ENCODE peak calls at places on chromosomes 2 and 18, in eight cellular contexts. One of them, this sample, is unnamed. For H3K36me3 and H3K4me1, the result is how much of the 10 kb centered on the place peaks cover.

GRCh38 chr2:173590278-173590811 is 235.7 kb downstream of the CDCA7 start:
- DNase-seq in thyroid gland: peak
- DNase-seq in endodermal cell: no peak
- DNase-seq in adipocyte: peak
- DNase-seq in CD8-positive, alpha-beta T cell: no peak
- DNase-seq in Caco-2: no peak
- DNase-seq in heart right ventricle: peak
- DNase-seq in astrocyte: peak
- DNase-seq in this sample: peak

GRCh38 chr2:152613235-152613634 is 104.0 kb downstream of the PRPF40A start:
- DNase-seq in CD8-positive, alpha-beta T cell: no peak
- DNase-seq in Caco-2: no peak
- DNase-seq in astrocyte: no peak
- DNase-seq in adipocyte: peak
- DNase-seq in heart right ventricle: no peak
- DNase-seq in thyroid gland: no peak
- DNase-seq in endodermal cell: no peak
- DNase-seq in this sample: no peak

GRCh38 chr2:231378028-231378722 is 17.3 kb upstream of the B3GNT7 start:
- DNase-seq in astrocyte: no peak
- DNase-seq in thyroid gland: no peak
- DNase-seq in CD8-positive, alpha-beta T cell: no peak
- DNase-seq in endodermal cell: no peak
- DNase-seq in heart right ventricle: no peak
- DNase-seq in adipocyte: no peak
- DNase-seq in Caco-2: peak
- DNase-seq in this sample: no peak

GRCh38 chr2:144886847-144887246 is 366.9 kb upstream of the ZEB2 start:
- DNase-seq in CD8-positive, alpha-beta T cell: no peak
- DNase-seq in thyroid gland: peak
- DNase-seq in adipocyte: no peak
- DNase-seq in endodermal cell: no peak
- DNase-seq in astrocyte: peak
- DNase-seq in Caco-2: no peak
- DNase-seq in heart right ventricle: peak
- DNase-seq in this sample: peak

GRCh38 chr2:9473308-9473984 is 905 bp upstream of the IAH1 start:
- DNase-seq in adipocyte: no peak
- DNase-seq in Caco-2: peak
- DNase-seq in astrocyte: no peak
- DNase-seq in CD8-positive, alpha-beta T cell: no peak
- DNase-seq in heart right ventricle: no peak
- DNase-seq in endodermal cell: peak
- DNase-seq in thyroid gland: peak
- DNase-seq in this sample: no peak

GRCh38 chr2:54107903-54108615 is 7.4 kb upstream of the ACYP2 start:
- DNase-seq in CD8-positive, alpha-beta T cell: no peak
- DNase-seq in adipocyte: no peak
- DNase-seq in Caco-2: no peak
- DNase-seq in thyroid gland: no peak
- DNase-seq in endodermal cell: peak
- DNase-seq in astrocyte: no peak
- DNase-seq in heart right ventricle: no peak
- DNase-seq in this sample: no peak

GRCh38 chr2:239322414-239323086 is 78.3 kb downstream of the HDAC4 start:
- DNase-seq in adipocyte: no peak
- DNase-seq in endodermal cell: peak
- DNase-seq in CD8-positive, alpha-beta T cell: no peak
- DNase-seq in heart right ventricle: no peak
- DNase-seq in astrocyte: peak
- DNase-seq in Caco-2: no peak
- DNase-seq in thyroid gland: no peak
- DNase-seq in this sample: peak

GRCh38 chr2:239727776-239728600 is 297.2 kb downstream of the NDUFA10 start:
- DNase-seq in thyroid gland: no peak
- DNase-seq in CD8-positive, alpha-beta T cell: no peak
- DNase-seq in adipocyte: no peak
- DNase-seq in endodermal cell: no peak
- DNase-seq in Caco-2: no peak
- DNase-seq in astrocyte: no peak
- DNase-seq in heart right ventricle: peak
- DNase-seq in this sample: peak

GRCh38 chr18:34509879-34510586 is 200.1 kb upstream of the DTNA start:
- DNase-seq in adipocyte: no peak
- DNase-seq in thyroid gland: no peak
- DNase-seq in CD8-positive, alpha-beta T cell: no peak
- DNase-seq in endodermal cell: no peak
- DNase-seq in Caco-2: no peak
- DNase-seq in astrocyte: no peak
- DNase-seq in heart right ventricle: no peak
- DNase-seq in this sample: no peak

DNA sequence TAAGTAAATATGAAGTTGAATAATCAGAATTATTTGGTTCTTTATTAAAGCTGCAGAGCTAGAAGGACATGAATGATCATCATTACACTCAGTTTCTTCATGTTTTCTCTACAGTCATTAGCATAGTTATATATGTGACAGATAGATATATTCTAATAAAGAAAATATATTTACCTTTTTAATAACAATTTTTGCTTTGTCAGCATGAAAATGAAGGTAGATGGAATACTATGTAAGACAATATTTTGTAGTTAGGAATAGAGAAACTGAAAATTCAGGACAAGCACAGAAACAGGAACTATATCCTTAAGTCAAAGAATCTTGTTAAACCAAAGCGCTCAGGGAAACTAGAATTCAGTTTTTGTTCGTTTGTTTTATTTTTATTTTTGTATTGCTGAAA is 649.9 kb upstream of the NRXN1 start:
- DNase-seq in thyroid gland: no peak
- DNase-seq in Caco-2: no peak
- DNase-seq in astrocyte: no peak
- DNase-seq in adipocyte: no peak
- DNase-seq in heart right ventricle: no peak
- DNase-seq in endodermal cell: no peak
- DNase-seq in CD8-positive, alpha-beta T cell: no peak
- DNase-seq in this sample: no peak
- H3K36me3 ChIP-seq in thyroid gland: under half
- H3K36me3 ChIP-seq in Caco-2: under half
- H3K36me3 ChIP-seq in astrocyte: under half
- H3K36me3 ChIP-seq in adipocyte: under half
- H3K36me3 ChIP-seq in heart right ventricle: under half
- H3K36me3 ChIP-seq in endodermal cell: under half
- H3K36me3 ChIP-seq in CD8-positive, alpha-beta T cell: under half
- H3K36me3 ChIP-seq in this sample: under half

GRCh38 chr2:203437516-203437915 is 97.6 kb downstream of the RAPH1 start:
- DNase-seq in CD8-positive, alpha-beta T cell: no peak
- DNase-seq in adipocyte: no peak
- DNase-seq in thyroid gland: no peak
- DNase-seq in heart right ventricle: no peak
- DNase-seq in Caco-2: no peak
- DNase-seq in astrocyte: no peak
- DNase-seq in endodermal cell: no peak
- DNase-seq in this sample: no peak

GRCh38 chr2:203438528-203438927 is 96.6 kb downstream of the RAPH1 start:
- DNase-seq in thyroid gland: no peak
- DNase-seq in Caco-2: no peak
- DNase-seq in endodermal cell: no peak
- DNase-seq in adipocyte: no peak
- DNase-seq in astrocyte: no peak
- DNase-seq in CD8-positive, alpha-beta T cell: no peak
- DNase-seq in heart right ventricle: no peak
- DNase-seq in this sample: no peak

GRCh38 chr2:203441463-203441862 is 93.6 kb downstream of the RAPH1 start:
- DNase-seq in adipocyte: no peak
- DNase-seq in heart right ventricle: no peak
- DNase-seq in astrocyte: no peak
- DNase-seq in Caco-2: no peak
- DNase-seq in endodermal cell: no peak
- DNase-seq in CD8-positive, alpha-beta T cell: no peak
- DNase-seq in thyroid gland: no peak
- DNase-seq in this sample: no peak

GRCh38 chr2:203442463-203442862 is 92.6 kb downstream of the RAPH1 start:
- DNase-seq in CD8-positive, alpha-beta T cell: no peak
- DNase-seq in astrocyte: no peak
- DNase-seq in heart right ventricle: no peak
- DNase-seq in thyroid gland: no peak
- DNase-seq in endodermal cell: no peak
- DNase-seq in adipocyte: no peak
- DNase-seq in Caco-2: no peak
- DNase-seq in this sample: no peak

DNA sequence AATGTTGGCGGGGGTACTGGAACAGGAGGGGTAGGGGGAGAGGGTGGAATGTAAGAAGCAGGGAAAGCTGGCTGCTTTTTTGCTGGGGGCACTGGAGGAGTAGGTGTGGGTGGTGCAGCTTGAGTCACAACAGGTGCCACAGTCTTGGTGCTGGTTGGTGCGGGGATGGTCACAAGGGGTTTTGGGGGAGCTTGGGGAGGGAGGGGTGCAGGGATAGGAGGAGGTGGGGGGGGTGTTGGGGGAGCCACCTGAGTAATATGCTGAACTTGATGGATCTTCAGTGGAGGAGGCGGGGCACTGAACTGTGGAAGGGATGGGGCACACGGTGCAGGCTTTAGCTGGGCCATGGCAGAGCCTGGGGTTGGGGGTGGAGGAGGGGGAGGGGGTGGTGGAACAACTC is 94.4 kb downstream of the RAPH1 start:
- DNase-seq in Caco-2: no peak
- DNase-seq in CD8-positive, alpha-beta T cell: no peak
- DNase-seq in adipocyte: no peak
- DNase-seq in astrocyte: no peak
- DNase-seq in thyroid gland: no peak
- DNase-seq in endodermal cell: no peak
- DNase-seq in heart right ventricle: no peak
- DNase-seq in this sample: no peak
- H3K4me1 ChIP-seq in Caco-2: under half
- H3K4me1 ChIP-seq in CD8-positive, alpha-beta T cell: under half
- H3K4me1 ChIP-seq in adipocyte: under half
- H3K4me1 ChIP-seq in astrocyte: under half
- H3K4me1 ChIP-seq in thyroid gland: under half
- H3K4me1 ChIP-seq in endodermal cell: under half
- H3K4me1 ChIP-seq in heart right ventricle: under half
- H3K4me1 ChIP-seq in this sample: under half

GRCh38 chr18:62555135-62555534 is 32.3 kb downstream of the ZCCHC2 start:
- DNase-seq in adipocyte: peak
- DNase-seq in Caco-2: no peak
- DNase-seq in heart right ventricle: no peak
- DNase-seq in astrocyte: peak
- DNase-seq in CD8-positive, alpha-beta T cell: no peak
- DNase-seq in endodermal cell: no peak
- DNase-seq in thyroid gland: no peak
- DNase-seq in this sample: no peak

GRCh38 chr18:62564044-62564443 is 41.2 kb downstream of the ZCCHC2 start:
- DNase-seq in adipocyte: no peak
- DNase-seq in astrocyte: no peak
- DNase-seq in heart right ventricle: no peak
- DNase-seq in thyroid gland: no peak
- DNase-seq in endodermal cell: no peak
- DNase-seq in CD8-positive, alpha-beta T cell: no peak
- DNase-seq in Caco-2: no peak
- DNase-seq in this sample: no peak

GRCh38 chr18:62554083-62554815 is 31.4 kb downstream of the ZCCHC2 start:
- DNase-seq in thyroid gland: no peak
- DNase-seq in astrocyte: no peak
- DNase-seq in endodermal cell: no peak
- DNase-seq in CD8-positive, alpha-beta T cell: no peak
- DNase-seq in adipocyte: no peak
- DNase-seq in heart right ventricle: no peak
- DNase-seq in Caco-2: no peak
- DNase-seq in this sample: no peak

GRCh38 chr18:62556397-62556796 is 33.6 kb downstream of the ZCCHC2 start:
- DNase-seq in Caco-2: no peak
- DNase-seq in heart right ventricle: no peak
- DNase-seq in thyroid gland: no peak
- DNase-seq in CD8-positive, alpha-beta T cell: no peak
- DNase-seq in astrocyte: no peak
- DNase-seq in endodermal cell: no peak
- DNase-seq in adipocyte: no peak
- DNase-seq in this sample: no peak

DNA sequence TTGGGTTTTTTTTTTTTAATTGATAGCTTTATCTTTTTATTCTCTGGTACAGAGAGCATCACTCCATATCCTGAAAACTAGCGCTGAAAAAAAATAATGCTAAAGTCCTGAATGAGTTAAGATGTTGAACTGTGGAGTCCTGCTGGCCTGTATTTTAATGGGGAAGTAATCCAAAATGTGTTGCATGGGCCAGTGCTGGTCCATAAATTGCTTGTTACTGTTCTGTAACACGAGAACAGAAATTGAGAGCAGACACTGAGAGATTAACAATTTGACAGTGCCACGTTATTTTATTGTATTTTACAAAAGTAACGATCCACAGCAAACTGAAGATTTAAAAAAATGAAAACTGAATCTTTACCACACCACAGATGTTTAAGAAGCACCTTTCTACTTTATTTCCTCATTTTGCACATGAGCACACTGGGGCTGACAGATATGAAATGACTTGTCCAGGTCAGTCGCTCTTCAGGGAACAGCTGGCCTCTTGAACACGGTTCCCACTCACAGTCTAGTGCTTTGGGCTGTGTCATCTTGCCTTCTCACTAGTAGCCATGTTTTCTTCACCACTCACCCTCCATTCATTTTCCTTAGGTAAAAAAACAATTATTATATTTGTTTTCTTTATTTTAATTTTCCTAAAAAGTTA is 35.3 kb downstream of the ZCCHC2 start:
- DNase-seq in Caco-2: no peak
- DNase-seq in thyroid gland: no peak
- DNase-seq in endodermal cell: no peak
- DNase-seq in adipocyte: no peak
- DNase-seq in CD8-positive, alpha-beta T cell: no peak
- DNase-seq in heart right ventricle: no peak
- DNase-seq in astrocyte: no peak
- DNase-seq in this sample: no peak
- H3K36me3 ChIP-seq in Caco-2: under half
- H3K36me3 ChIP-seq in thyroid gland: under half
- H3K36me3 ChIP-seq in endodermal cell: under half
- H3K36me3 ChIP-seq in adipocyte: half or more
- H3K36me3 ChIP-seq in CD8-positive, alpha-beta T cell: under half
- H3K36me3 ChIP-seq in heart right ventricle: half or more
- H3K36me3 ChIP-seq in astrocyte: under half
- H3K36me3 ChIP-seq in this sample: under half

DNA sequence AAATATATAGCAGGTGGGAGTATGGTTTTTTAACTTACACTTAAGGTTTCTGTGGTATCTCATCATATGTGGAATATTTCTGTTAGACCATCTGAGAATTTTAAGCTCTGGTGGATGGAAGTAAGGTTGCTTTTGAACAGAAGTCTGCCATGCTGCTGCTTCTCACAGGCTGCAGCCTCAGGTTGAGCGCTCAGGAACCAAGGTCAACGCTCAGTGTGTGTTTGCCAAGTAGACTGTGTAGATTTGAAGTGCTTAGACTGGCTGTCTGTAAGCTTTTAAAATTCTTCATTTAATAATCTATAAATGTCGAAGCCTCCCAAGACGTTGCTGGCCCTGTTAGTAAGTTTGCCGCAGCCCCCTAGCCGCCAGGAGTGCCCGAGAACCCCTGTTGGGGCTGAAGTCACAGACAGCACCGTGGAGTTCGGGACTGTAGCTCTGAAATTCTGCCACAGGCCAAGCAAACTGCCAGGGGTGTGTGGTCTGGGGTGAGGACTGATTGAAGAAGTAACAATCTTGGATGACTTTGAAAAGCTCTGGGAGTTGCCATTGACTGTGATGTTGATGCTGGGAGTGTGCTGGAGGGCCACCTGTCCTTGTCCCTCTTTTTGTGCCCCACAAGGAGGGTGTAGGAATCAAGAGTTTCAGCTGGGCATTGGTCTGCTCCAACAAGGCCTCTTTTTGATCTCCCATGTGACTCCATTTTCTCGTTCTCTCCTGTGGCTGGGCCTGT is 26.9 kb downstream of the INPP4A start:
- DNase-seq in astrocyte: no peak
- DNase-seq in heart right ventricle: no peak
- DNase-seq in adipocyte: no peak
- DNase-seq in thyroid gland: no peak
- DNase-seq in Caco-2: no peak
- DNase-seq in CD8-positive, alpha-beta T cell: no peak
- DNase-seq in endodermal cell: no peak
- DNase-seq in this sample: no peak
- H3K4me1 ChIP-seq in astrocyte: under half
- H3K4me1 ChIP-seq in heart right ventricle: half or more
- H3K4me1 ChIP-seq in adipocyte: under half
- H3K4me1 ChIP-seq in thyroid gland: under half
- H3K4me1 ChIP-seq in Caco-2: under half
- H3K4me1 ChIP-seq in CD8-positive, alpha-beta T cell: half or more
- H3K4me1 ChIP-seq in endodermal cell: under half
- H3K4me1 ChIP-seq in this sample: under half